ENCODE peak calls at places on chromosomes 5 and 9, in eight cellular contexts. V, C, O, W, S, I, Z and N are unnamed samples.
A peak's percentile ranks its signal among the peaks of the same experiment; 100 is the strongest.

GRCh38 chr9:122056484-122056883 is 36.6 kb downstream of the TTLL11 start:
- DNase-seq in I (no peak), V (peak; percentile 87), W (no peak), O (no peak), Z (peak; percentile 37), C (no peak), S (peak; percentile 43), N (no peak)

GRCh38 chr9:6226696-6227095 is 11.1 kb downstream of the IL33 start:
- DNase-seq in S (peak; percentile 71), C (no peak), O (peak; percentile 85), Z (no peak), V (no peak), W (no peak), I (no peak), N (no peak)

GRCh38 chr9:86445636-86446035 is 91.4 kb upstream of the TUT7 start:
- DNase-seq in Z (no peak), C (no peak), V (no peak), W (no peak), O (no peak), S (peak; percentile 67), I (no peak), N (no peak)

GRCh38 chr9:72400866-72401265 is 35.9 kb upstream of the ZFAND5 start:
- DNase-seq in O (no peak), W (no peak), Z (no peak), C (no peak), V (no peak), S (no peak), I (no peak), N (no peak)

GRCh38 chr9:88007291-88007650 is 32.9 kb upstream of the CDK20 start:
- DNase-seq in Z (no peak), S (no peak), V (peak; percentile 81), C (no peak), W (no peak), O (no peak), I (no peak), N (no peak)

GRCh38 chr5:111973946-111974345 is 217.0 kb upstream of the NREP start:
- DNase-seq in W (no peak), S (no peak), C (no peak), V (no peak), O (no peak), Z (no peak), I (no peak), N (no peak)

GRCh38 chr5:83927140-83927733 is 206.6 kb upstream of the HAPLN1 start:
- DNase-seq in Z (peak; percentile 80), S (no peak), V (peak; percentile 97), C (peak; percentile 35), O (peak; percentile 86), W (peak; percentile 59), I (no peak), N (peak; percentile 51)

GRCh38 chr5:80686757-80687156 is 32.0 kb upstream of the DHFR start:
- DNase-seq in V (no peak), W (no peak), Z (no peak), I (no peak), O (peak; percentile 31), S (no peak), C (no peak), N (no peak)

GRCh38 chr5:148586796-148587195 is 67.5 kb downstream of the HTR4 start:
- DNase-seq in W (no peak), O (no peak), I (no peak), V (peak; percentile 63), S (no peak), Z (no peak), C (no peak), N (no peak)

GRCh38 chr9:122402403-122403268 is 31.8 kb downstream of the PTGS1 start:
- DNase-seq in Z (no peak), S (peak; percentile 77), W (no peak), V (no peak), C (no peak), I (no peak), O (peak; percentile 99), N (no peak)

GRCh38 chr9:108060165-108060564 is 570.6 kb upstream of the KLF4 start:
- DNase-seq in Z (no peak), S (no peak), O (no peak), V (no peak), W (no peak), C (no peak), I (no peak), N (no peak)

GRCh38 chr9:85745203-85745602 is 3.4 kb upstream of the AGTPBP1 start:
- DNase-seq in C (no peak), W (no peak), O (no peak), S (no peak), I (no peak), V (no peak), Z (no peak), N (no peak)

GRCh38 chr9:94975480-94976452 is 249.3 kb downstream of the AOPEP start:
- DNase-seq in C (no peak), Z (no peak), S (no peak), W (no peak), I (no peak), V (no peak), O (no peak), N (no peak)

GRCh38 chr9:137147793-137148160 is 8.8 kb downstream of the GRIN1 start:
- DNase-seq in Z (no peak), W (peak; percentile 54), S (no peak), O (no peak), V (no peak), I (no peak), C (no peak), N (no peak)

GRCh38 chr9:37710039-37710438 is 43.6 kb upstream of the TRMT10B start:
- DNase-seq in Z (no peak), S (no peak), W (no peak), O (no peak), C (no peak), V (no peak), I (no peak), N (no peak)

GRCh38 chr9:113589890-113590289 is 126.4 kb downstream of the RGS3 start:
- DNase-seq in I (no peak), Z (no peak), S (no peak), C (no peak), W (no peak), O (peak; percentile 68), V (no peak), N (peak; percentile 14)

GRCh38 chr5:10301842-10302610 is 5.7 kb downstream of the CMBL start:
- DNase-seq in C (peak; percentile 86), V (no peak), W (peak; percentile 92), S (no peak), I (peak; percentile 97), Z (no peak), O (no peak), N (peak; percentile 91)

GRCh38 chr9:137613259-137613658 is 5.5 kb upstream of the EHMT1 start:
- DNase-seq in I (no peak), Z (no peak), S (no peak), O (no peak), W (peak; percentile 51), V (peak; percentile 43), C (no peak), N (no peak)

GRCh38 chr9:132901859-132902831 is 23.4 kb downstream of the SPACA9 start:
- DNase-seq in S (peak; percentile 50), Z (peak; percentile 76), I (peak; percentile 29), V (peak; percentile 92), C (no peak), W (peak; percentile 73), O (peak; percentile 87), N (no peak)

GRCh38 chr9:115161431-115161830 is 43.5 kb upstream of the TNC start:
- DNase-seq in I (no peak), W (no peak), Z (no peak), V (no peak), C (no peak), O (no peak), S (no peak), N (no peak)

GRCh38 chr5:144433893-144434292 is 263.2 kb downstream of the KCTD16 start:
- DNase-seq in O (no peak), I (no peak), S (no peak), V (peak; percentile 40), C (no peak), Z (no peak), W (no peak), N (no peak)

GRCh38 chr5:13566903-13567339 is 377.6 kb downstream of the DNAH5 start:
- DNase-seq in W (no peak), C (no peak), S (peak; percentile 97), V (no peak), Z (no peak), I (no peak), O (no peak), N (no peak)

GRCh38 chr5:65774346-65774745 is 52.3 kb downstream of the NLN start:
- DNase-seq in O (peak; percentile 73), W (no peak), C (no peak), Z (no peak), I (no peak), V (no peak), S (peak; percentile 87), N (no peak)

DNA sequence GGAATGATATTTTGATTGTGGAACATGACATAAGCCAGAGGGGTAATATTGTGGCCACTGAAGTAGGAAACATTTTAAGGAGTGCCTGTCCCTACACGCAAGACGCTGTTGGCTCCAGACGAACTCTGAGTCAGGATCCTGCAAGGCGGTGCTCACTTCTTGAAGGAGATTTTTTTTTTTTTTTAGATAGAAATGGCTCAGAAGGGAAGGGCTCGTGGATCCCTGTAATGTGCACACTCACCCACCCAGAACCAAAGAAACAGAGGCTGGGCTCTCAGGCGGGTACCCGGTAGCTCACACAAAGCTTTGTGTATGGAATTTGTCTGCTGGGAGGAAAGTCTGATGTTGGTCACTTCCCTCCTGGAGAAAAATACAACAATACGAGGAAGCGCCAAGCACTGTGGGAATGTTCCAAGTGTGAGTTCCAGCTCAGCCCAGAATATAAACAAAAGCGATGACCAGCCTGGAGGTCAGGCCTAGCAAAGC is 25.7 kb downstream of the RAPGEF1 start:
- DNase-seq in Z (no peak), C (no peak), W (peak; percentile 77), V (no peak), I (peak; percentile 69), S (peak; percentile 85), O (peak; percentile 81), N (peak; percentile 53)
- H3K4me1 ChIP-seq in Z (peaks cover 4% of the 10 kb centered on the region), C (peaks cover 13% of the 10 kb centered on the region), W (peaks cover 24% of the 10 kb centered on the region), V (peaks cover 15% of the 10 kb centered on the region), I (peaks cover 84% of the 10 kb centered on the region), S (peaks cover 15% of the 10 kb centered on the region), O (peaks cover 23% of the 10 kb centered on the region), N (peaks cover 90% of the 10 kb centered on the region)

GRCh38 chr9:4832786-4833579 is 40.2 kb downstream of the RCL1 start:
- DNase-seq in Z (no peak), O (peak; percentile 92), V (no peak), C (no peak), W (no peak), S (peak; percentile 93), I (no peak), N (no peak)
- H3K4me1 ChIP-seq in Z (no peaks in the 10 kb centered on the region), O (peaks cover 5% of the 10 kb centered on the region), V (peaks cover 15% of the 10 kb centered on the region), C (peaks cover 5% of the 10 kb centered on the region), W (peaks cover 5% of the 10 kb centered on the region), S (peaks cover 10% of the 10 kb centered on the region), I (peaks cover 44% of the 10 kb centered on the region), N (peaks cover 26% of the 10 kb centered on the region)

DNA sequence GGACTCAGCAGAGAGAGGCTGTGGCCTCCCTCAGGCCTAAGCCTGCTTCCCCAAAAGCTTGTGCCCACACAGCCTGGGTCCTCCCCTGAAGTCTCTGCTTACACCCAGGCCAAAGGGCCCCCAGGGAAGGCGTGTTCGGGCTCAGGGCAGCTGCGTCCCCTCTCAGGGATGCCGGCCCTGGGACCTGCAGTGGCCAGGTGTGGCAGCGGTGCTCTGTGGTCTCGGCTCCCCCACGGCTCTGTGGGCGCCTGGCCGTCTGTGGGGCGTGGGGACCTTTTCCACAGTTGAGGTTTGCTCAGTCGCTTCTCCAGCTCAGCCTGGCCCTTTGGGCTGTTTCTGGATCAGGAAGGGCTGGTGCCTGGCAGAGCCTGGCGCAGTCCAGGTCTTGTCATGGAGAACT is 75.9 kb downstream of the RXRA start:
- DNase-seq in O (no peak), V (no peak), S (no peak), C (no peak), W (no peak), I (no peak), Z (no peak), N (no peak)
- H3K4me1 ChIP-seq in O (no peaks in the 10 kb centered on the region), V (no peaks in the 10 kb centered on the region), S (peaks cover 15% of the 10 kb centered on the region), C (peaks cover 48% of the 10 kb centered on the region), W (peaks cover 36% of the 10 kb centered on the region), I (peaks cover 70% of the 10 kb centered on the region), Z (peaks cover 8% of the 10 kb centered on the region), N (peaks cover 74% of the 10 kb centered on the region)

GRCh38 chr9:89440951-89441654 is 56.8 kb downstream of the SEMA4D start:
- DNase-seq in S (no peak), C (peak; percentile 74), Z (no peak), O (no peak), I (peak; percentile 50), V (no peak), W (no peak), N (peak; percentile 69)
- H3K4me1 ChIP-seq in S (no peaks in the 10 kb centered on the region), C (peaks cover 17% of the 10 kb centered on the region), Z (peaks cover 2% of the 10 kb centered on the region), O (peaks cover 16% of the 10 kb centered on the region), I (peaks cover 45% of the 10 kb centered on the region), V (no peaks in the 10 kb centered on the region), W (peaks cover 4% of the 10 kb centered on the region), N (peaks cover 55% of the 10 kb centered on the region)